ENCODE peak calls at places on chromosomes 4 and X, in five cellular contexts. E is IMR-90, H is H9, J is H1, Z is neuronal stem cell. K is an unnamed sample.
A peak's percentile ranks its signal among the peaks of the same experiment; 100 is the strongest.

GRCh38 chrX:69298466-69299140 is 133.3 kb upstream of the PJA1 start:
- DNase-seq in E (peak; percentile 4), H (no peak), J (no peak), Z (no peak), K (no peak)

GRCh38 chrX:65706041-65706828 is 38.8 kb downstream of the MSN start:
- DNase-seq in E (peak; percentile 85), H (no peak), J (no peak), Z (no peak), K (peak; percentile 88)

GRCh38 chr4:3249681-3250437 is 900 bp downstream of the MSANTD1 start:
- DNase-seq in E (no peak), H (no peak), J (no peak), Z (no peak), K (no peak)

GRCh38 chrX:41491267-41492004 is 44.3 kb downstream of the NYX start:
- DNase-seq in E (peak; percentile 96), H (peak; percentile 61), J (no peak), Z (peak; percentile 56), K (peak; percentile 95)

GRCh38 chr4:6907658-6908191 is 1.9 kb upstream of the TBC1D14 start:
- DNase-seq in E (no peak), H (peak; percentile 71), J (peak; percentile 72), Z (no peak), K (no peak)

GRCh38 chr4:25098964-25099843 is 61.0 kb downstream of the SEPSECS start:
- DNase-seq in E (peak; percentile 63), H (no peak), J (no peak), Z (no peak), K (no peak)

GRCh38 chr4:30172416-30172815 is 547.8 kb upstream of the PCDH7 start:
- DNase-seq in E (peak; percentile 2), H (no peak), J (no peak), Z (no peak), K (no peak)

GRCh38 chr4:44740201-44740600 is 13.8 kb upstream of the GNPDA2 start:
- DNase-seq in E (no peak), H (no peak), J (no peak), Z (no peak), K (no peak)

GRCh38 chrX:103442536-103442901 is 66.2 kb downstream of the BEX3 start:
- DNase-seq in E (peak; percentile 78), H (no peak), J (no peak), Z (no peak), K (no peak)

GRCh38 chr4:788636-789297 is 37.2 kb downstream of the CPLX1 start:
- DNase-seq in E (no peak), H (no peak), J (no peak), Z (no peak), K (no peak)

GRCh38 chrX:12301288-12301687 is 163.0 kb downstream of the FRMPD4 start:
- DNase-seq in E (no peak), H (no peak), J (no peak), Z (no peak), K (no peak)

GRCh38 chr4:1421650-1422049 is 15.4 kb upstream of the NKX1-1 start:
- DNase-seq in E (no peak), H (no peak), J (no peak), Z (no peak), K (no peak)

GRCh38 chr4:147674496-147674895 is 9.5 kb downstream of the PRMT9 start:
- DNase-seq in E (peak; percentile 77), H (no peak), J (no peak), Z (no peak), K (no peak)

GRCh38 chr4:129561886-129562285 is 465.9 kb downstream of the C4orf33 start:
- DNase-seq in E (no peak), H (no peak), J (no peak), Z (no peak), K (peak; percentile 6)

GRCh38 chrX:50769389-50770063 is 44.5 kb downstream of the SHROOM4 start:
- DNase-seq in E (no peak), H (no peak), J (no peak), Z (no peak), K (no peak)

GRCh38 chr4:128796934-128797333 is 12.6 kb upstream of the JADE1 start:
- DNase-seq in E (no peak), H (no peak), J (no peak), Z (no peak), K (no peak)

GRCh38 chr4:108492816-108493595 is 127.4 kb upstream of the RPL34 start:
- DNase-seq in E (peak; percentile 11), H (peak; percentile 75), J (peak; percentile 79), Z (no peak), K (peak; percentile 42)

GRCh38 chr4:188408244-188409067 is 269.2 kb downstream of the TRIML1 start:
- DNase-seq in E (peak; percentile 75), H (no peak), J (no peak), Z (no peak), K (no peak)

GRCh38 chr4:188414441-188414840 is 275.2 kb downstream of the TRIML1 start:
- DNase-seq in E (peak; percentile 34), H (no peak), J (no peak), Z (no peak), K (peak; percentile 42)

GRCh38 chr4:188417181-188417580 is 277.9 kb downstream of the TRIML1 start:
- DNase-seq in E (peak; percentile 15), H (peak; percentile 60), J (no peak), Z (no peak), K (no peak)

GRCh38 chr4:188411805-188412204 is 272.6 kb downstream of the TRIML1 start:
- DNase-seq in E (no peak), H (no peak), J (no peak), Z (no peak), K (no peak)

DNA sequence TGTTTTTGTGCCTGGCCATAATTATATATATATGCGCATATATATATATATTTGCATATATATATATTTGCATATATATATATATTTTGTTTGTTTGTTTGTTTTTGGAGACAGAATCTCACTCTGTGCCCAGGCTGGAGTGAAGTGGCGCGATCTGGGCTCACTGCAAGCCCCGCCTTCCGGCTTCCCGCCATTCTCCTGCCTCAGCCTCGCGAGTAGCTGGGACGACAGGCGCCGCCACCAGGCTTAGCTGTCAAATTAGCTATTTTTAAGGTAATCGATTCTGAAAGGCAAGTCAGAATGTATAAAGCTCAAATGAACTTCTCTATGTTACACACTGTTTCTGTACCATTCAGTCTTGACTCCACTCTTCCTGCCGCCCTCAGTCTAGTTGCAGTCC is 273.3 kb downstream of the TRIML1 start:
- DNase-seq in E (no peak), H (no peak), J (no peak), Z (no peak), K (no peak)
- H4K91ac ChIP-seq in E (no peak overlapping the region), H (no peak overlapping the region), J (no peak overlapping the region), Z (no peak overlapping the region), K (no peak overlapping the region)

DNA sequence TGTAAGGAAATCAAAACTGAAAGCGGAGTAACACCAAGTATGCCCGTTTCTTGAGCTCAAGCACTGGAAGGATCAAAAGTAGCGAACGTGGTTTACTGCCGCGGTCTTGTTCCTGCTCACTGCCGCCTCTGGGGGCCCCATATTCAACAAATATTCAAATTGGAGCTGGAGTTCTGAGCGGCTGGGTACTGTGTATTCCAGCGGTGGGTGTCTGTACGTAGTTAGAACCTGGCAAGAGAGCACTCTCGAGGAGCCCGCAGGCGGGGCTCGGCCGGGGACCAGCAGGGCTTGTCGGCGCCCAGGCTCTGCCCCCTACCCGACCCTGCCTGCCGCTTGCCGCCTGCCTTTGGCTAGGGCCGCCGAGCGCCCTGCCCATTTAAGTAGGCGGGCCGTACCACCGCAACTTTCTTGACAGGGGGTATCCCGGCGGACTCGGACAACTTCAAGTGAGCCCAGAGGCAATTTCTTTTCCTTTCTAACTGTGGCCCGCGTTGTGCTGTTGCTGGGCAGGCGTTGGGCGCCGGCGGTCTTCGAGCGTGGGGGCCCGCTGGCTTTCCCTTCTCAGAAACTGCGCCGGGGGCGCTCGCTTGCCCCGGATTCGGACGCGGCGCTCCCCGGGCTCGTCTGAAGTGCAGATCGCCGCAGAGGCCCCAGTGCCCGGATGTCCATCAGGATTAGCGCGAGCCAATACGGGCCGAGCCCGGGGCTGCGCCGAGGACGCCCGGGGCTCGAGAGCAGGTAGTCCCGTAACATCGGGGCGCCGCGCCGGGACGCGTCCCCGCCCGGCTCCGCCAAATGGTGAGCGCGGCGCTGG is 71.9 kb downstream of the AFF1 start:
- DNase-seq in E (peak; percentile 92), H (peak; percentile 94), J (peak; percentile 93), Z (peak; percentile 97), K (peak; percentile 95)
- H4K91ac ChIP-seq in E (peak overlapping the region; percentile 97), H (no peak overlapping the region), J (no peak overlapping the region), Z (peak overlapping the region; percentile 61), K (peak overlapping the region; percentile 82)

DNA sequence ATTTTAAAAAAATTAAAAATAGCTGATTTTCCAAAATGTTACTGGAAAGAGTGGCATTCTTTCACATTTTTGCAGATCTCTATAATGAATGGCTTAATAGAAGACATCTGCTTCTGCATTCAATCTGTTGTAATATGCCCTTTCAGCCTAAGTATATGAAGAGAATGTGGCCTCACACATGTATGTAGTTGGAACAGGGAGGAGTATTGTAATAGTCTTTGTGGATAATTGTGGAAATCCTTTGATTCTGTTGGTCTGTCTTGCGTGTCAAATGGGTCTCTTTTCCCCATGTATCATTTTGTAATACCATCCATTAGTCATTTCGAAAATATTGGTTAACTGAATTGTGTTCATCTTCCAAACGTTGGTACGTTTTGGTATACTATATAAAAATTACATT is 11.6 kb downstream of the TXLNG start:
- DNase-seq in E (no peak), H (no peak), J (no peak), Z (no peak), K (no peak)
- H4K91ac ChIP-seq in E (no peak overlapping the region), H (no peak overlapping the region), J (no peak overlapping the region), Z (no peak overlapping the region), K (no peak overlapping the region)

GRCh38 chrX:136497556-136498048 is at the start of gene HTATSF1:
- DNase-seq in E (no peak), H (no peak), J (peak; percentile 48), Z (peak; percentile 2), K (no peak)
- H4K91ac ChIP-seq in E (peak within 1 kb of the TSS; percentile 26), H (no peak within 1 kb of the TSS), J (no peak within 1 kb of the TSS), Z (no peak within 1 kb of the TSS), K (peak within 1 kb of the TSS; percentile 50)

GRCh38 chr4:40750461-40751258 is 905 bp downstream of the NSUN7 start:
- DNase-seq in E (no peak), H (peak; percentile 42), J (peak; percentile 74), Z (peak; percentile 54), K (peak; percentile 38)

GRCh38 chr4:40745585-40745984 is 4.2 kb upstream of the NSUN7 start:
- DNase-seq in E (no peak), H (no peak), J (no peak), Z (no peak), K (no peak)

GRCh38 chr4:40744218-40744617 is 5.5 kb upstream of the NSUN7 start:
- DNase-seq in E (no peak), H (no peak), J (no peak), Z (no peak), K (no peak)

GRCh38 chr4:40747436-40747835 is 2.3 kb upstream of the NSUN7 start:
- DNase-seq in E (no peak), H (no peak), J (no peak), Z (no peak), K (no peak)

GRCh38 chr4:40749717-40750460 is at the start of gene NSUN7:
- DNase-seq in E (no peak), H (peak; percentile 96), J (peak; percentile 93), Z (peak; percentile 64), K (peak; percentile 57)
- H4K91ac ChIP-seq in E (no peak within 1 kb of the TSS), H (no peak within 1 kb of the TSS), J (peak within 1 kb of the TSS; percentile 74), Z (peak within 1 kb of the TSS; percentile 72), K (peak within 1 kb of the TSS; percentile 77)